ENCODE peak calls at places on chromosomes 2 and 18, in seven cellular contexts. W, A, U, R, Q, K and N are unnamed samples.

GRCh38 chr18:26421931-26422330 is 126.4 kb downstream of the KCTD1 start:
- DNase-seq in W (no peak), A (no peak), U (no peak), R (no peak), Q (no peak), K (no peak), N (no peak)

GRCh38 chr18:22434973-22435608 is 17.4 kb upstream of the CTAGE1 start:
- DNase-seq in W (no peak), A (no peak), U (no peak), R (no peak), Q (no peak), K (no peak), N (no peak)

GRCh38 chr2:26978061-26978596 is 7.7 kb downstream of the MAPRE3 start:
- DNase-seq in W (peak), A (no peak), U (no peak), R (no peak), Q (peak), K (no peak), N (no peak)

GRCh38 chr2:64207573-64207972 is 63.4 kb upstream of the PELI1 start:
- DNase-seq in W (no peak), A (no peak), U (no peak), R (no peak), Q (no peak), K (no peak), N (no peak)

GRCh38 chr2:46470114-46470628 is 9.2 kb upstream of the TMEM247 start:
- DNase-seq in W (no peak), A (no peak), U (no peak), R (no peak), Q (no peak), K (no peak), N (no peak)

GRCh38 chr2:88669371-88670214 is 21.9 kb upstream of the RPIA start:
- DNase-seq in W (no peak), A (no peak), U (peak), R (no peak), Q (peak), K (peak), N (no peak)

GRCh38 chr2:152088006-152088405 is 10.8 kb downstream of the CACNB4 start:
- DNase-seq in W (no peak), A (no peak), U (no peak), R (no peak), Q (no peak), K (no peak), N (no peak)

GRCh38 chr2:71530246-71530986 is 77.1 kb downstream of the DYSF start:
- DNase-seq in W (peak), A (no peak), U (peak), R (no peak), Q (no peak), K (peak), N (peak)

GRCh38 chr2:64052468-64053241 is 33.4 kb upstream of the VPS54 start:
- DNase-seq in W (no peak), A (no peak), U (no peak), R (no peak), Q (no peak), K (no peak), N (no peak)

GRCh38 chr2:225010804-225011203 is 31.5 kb downstream of the DOCK10 start:
- DNase-seq in W (no peak), A (no peak), U (peak), R (no peak), Q (no peak), K (no peak), N (no peak)

GRCh38 chr18:46067431-46068007 is 4.5 kb downstream of the PSTPIP2 start:
- DNase-seq in W (no peak), A (no peak), U (peak), R (no peak), Q (no peak), K (peak), N (no peak)
- TF ChIP-seq POLR2A in W (no peak), A (no peak), U (no peak), R (no peak), Q (no peak), K (no peak), N (no peak)

DNA sequence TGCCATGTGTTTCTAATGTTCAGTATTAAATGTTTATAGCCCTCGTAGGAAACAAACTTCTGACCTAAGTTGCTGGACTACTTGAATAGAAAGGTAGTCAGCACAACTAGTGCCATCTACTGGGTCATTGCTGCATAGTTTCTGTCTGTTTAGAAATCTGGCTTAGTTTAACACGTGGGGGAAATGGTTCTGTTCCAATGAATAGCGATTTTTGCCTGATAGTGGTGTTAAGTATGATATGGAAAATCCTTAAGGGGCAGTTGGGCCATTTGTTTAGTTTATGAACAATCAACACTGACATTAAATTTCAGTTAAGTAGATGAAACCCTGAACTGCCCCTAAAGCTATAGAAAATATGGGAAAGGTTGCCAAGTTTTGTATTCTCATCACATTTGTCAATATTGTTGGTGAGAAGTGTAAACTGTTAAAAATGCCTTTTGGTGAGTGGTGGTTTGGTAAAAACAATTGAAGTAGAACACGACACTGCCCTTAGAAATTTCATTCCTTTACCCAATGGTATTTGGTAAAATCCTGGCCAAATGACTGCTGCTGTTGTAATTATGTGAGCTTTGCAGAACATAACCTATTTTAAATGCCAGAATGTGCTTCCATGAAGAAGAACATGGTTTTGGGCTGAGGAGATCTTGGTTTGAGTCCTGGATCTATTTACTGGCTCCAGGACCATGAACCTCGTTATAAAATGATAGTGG is 13.2 kb downstream of the NABP1 start:
- DNase-seq in W (no peak), A (peak), U (peak), R (no peak), Q (peak), K (peak), N (no peak)
- TF ChIP-seq POLR2A in W (no peak), A (no peak), U (no peak), R (no peak), Q (no peak), K (no peak), N (no peak)

DNA sequence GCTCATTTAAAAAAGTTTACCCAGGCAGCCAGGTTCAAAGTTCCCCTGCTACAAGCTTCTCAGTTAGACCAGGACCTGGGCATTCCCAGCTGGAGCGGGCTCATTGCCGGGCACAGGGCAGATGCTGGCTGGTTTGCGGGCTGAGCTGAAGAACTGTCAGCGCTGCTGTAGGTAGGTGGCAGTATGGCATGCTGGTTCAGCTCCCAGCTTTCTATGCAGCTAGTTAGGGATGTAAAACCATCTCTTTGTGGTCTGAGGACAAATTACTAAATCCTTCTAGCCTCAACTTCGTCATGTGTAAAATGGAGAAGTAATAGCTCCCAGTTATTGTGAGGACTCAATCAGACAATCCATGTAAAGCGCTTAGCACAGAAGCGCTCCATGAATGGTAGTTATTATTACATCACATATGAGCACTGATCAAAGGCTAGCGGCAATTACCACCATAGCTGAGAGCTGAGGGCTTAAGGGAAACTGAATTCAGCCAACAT is 2.4 kb upstream of the LDLRAD4 start:
- DNase-seq in W (peak), A (peak), U (peak), R (no peak), Q (peak), K (peak), N (peak)
- TF ChIP-seq POLR2A in W (no peak), A (no peak), U (no peak), R (no peak), Q (no peak), K (no peak), N (no peak)

GRCh38 chr2:74529357-74530238 is at the start of the genes AUP1 and HTRA2:
- DNase-seq in W (peak), A (peak), U (peak), R (peak), Q (peak), K (peak), N (peak)
- TF ChIP-seq POLR2A in W (peak), A (peak), U (peak), R (no peak), Q (peak), K (peak), N (peak)

DNA sequence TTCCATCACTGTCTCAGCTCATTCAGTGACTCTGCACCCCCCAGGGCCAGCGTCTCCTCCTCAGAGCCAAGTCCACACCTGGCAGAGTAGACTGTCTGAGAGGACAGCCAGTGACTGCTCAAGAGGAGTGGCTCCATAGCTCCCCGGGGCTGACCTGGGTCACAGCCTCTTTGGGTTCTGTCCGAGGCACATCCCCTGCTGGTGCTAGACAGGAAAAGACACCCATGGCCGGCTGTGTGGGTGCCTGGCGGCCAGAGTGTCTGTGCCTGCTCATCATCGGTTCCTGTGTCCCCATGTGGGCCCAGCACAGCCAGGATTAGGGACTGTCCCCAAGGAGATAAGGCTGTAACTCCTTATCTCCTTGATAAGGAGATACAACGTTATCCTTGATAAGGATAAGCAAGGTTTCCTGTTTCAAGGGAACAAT is 3.5 kb upstream of the CROCC2 start:
- DNase-seq in W (no peak), A (no peak), U (no peak), R (peak), Q (no peak), K (no peak), N (no peak)
- TF ChIP-seq POLR2A in W (no peak), A (no peak), U (no peak), R (no peak), Q (no peak), K (no peak), N (no peak)